ENCODE peak calls at places on chromosomes 5 and 9, in seven cellular contexts. M is Calu3; H is CD4-positive, alpha-beta T cell; P is ovary; N is fibroblast of pulmonary artery; W is fibroblast of lung; T is foreskin fibroblast. C is an unnamed sample.

GRCh38 chr5:93433422-93433821 is 147.6 kb downstream of the NR2F1-AS1 start:
- DNase-seq in H (no peak), N (peak; percentile 96), P (no peak), M (no peak), W (peak; percentile 90), T (peak; percentile 92), C (no peak)

GRCh38 chr9:131587331-131587730 is 42.0 kb downstream of the PRRT1B start:
- DNase-seq in T (no peak), P (peak; percentile 7), M (no peak), H (no peak), N (no peak), W (no peak), C (no peak)

GRCh38 chr5:93303291-93303691 is 277.7 kb downstream of the NR2F1-AS1 start:
- DNase-seq in P (no peak), M (no peak), W (no peak), N (peak; percentile 23), H (no peak), T (no peak), C (no peak)

GRCh38 chr5:149471406-149472183 is 79.6 kb downstream of the CSNK1A1 start:
- DNase-seq in H (no peak), P (no peak), N (peak; percentile 57), M (peak; percentile 40), T (peak; percentile 86), W (peak; percentile 76), C (no peak)

GRCh38 chr5:158033076-158033475 is 174.1 kb upstream of the CLINT1 start:
- DNase-seq in T (no peak), W (no peak), H (no peak), P (no peak), M (no peak), N (no peak), C (no peak)

GRCh38 chr5:72834919-72835318 is 18.5 kb downstream of the TNPO1 start:
- DNase-seq in T (no peak), P (no peak), N (peak; percentile 44), H (no peak), W (no peak), M (no peak), C (no peak)

GRCh38 chr9:137417161-137418021 is 5.6 kb downstream of the EXD3 start:
- DNase-seq in N (no peak), M (no peak), T (peak; percentile 31), P (peak; percentile 34), H (no peak), W (no peak), C (no peak)

GRCh38 chr9:31542384-31543055 is 841.9 kb upstream of the ACO1 start:
- DNase-seq in H (no peak), W (peak; percentile 81), M (peak; percentile 16), T (peak; percentile 82), P (peak; percentile 20), N (peak; percentile 95), C (no peak)

GRCh38 chr9:72951043-72951442 is 1.8 kb downstream of the ALDH1A1 start:
- DNase-seq in N (no peak), M (no peak), H (no peak), P (no peak), T (peak; percentile 31), W (no peak), C (no peak)

GRCh38 chr5:147673276-147673675 is 109.3 kb downstream of the JAKMIP2 start:
- DNase-seq in W (no peak), H (no peak), T (no peak), N (no peak), P (no peak), M (no peak), C (no peak)

GRCh38 chr9:99181621-99182020 is 40.1 kb downstream of the ALG2 start:
- DNase-seq in W (peak; percentile 5), T (no peak), P (no peak), M (no peak), N (peak; percentile 33), H (no peak), C (no peak)

GRCh38 chr9:134181648-134182034 is 17.3 kb upstream of the RNU6ATAC start:
- DNase-seq in P (no peak), W (no peak), T (no peak), H (no peak), N (no peak), M (no peak), C (no peak)

GRCh38 chr5:220008-220407 is 1.9 kb downstream of the SDHA start:
- DNase-seq in W (no peak), H (no peak), T (no peak), N (no peak), M (no peak), P (no peak), C (no peak)

GRCh38 chr5:119411935-119412623 is 40.2 kb upstream of the HSD17B4 start:
- DNase-seq in T (peak; percentile 88), N (peak; percentile 87), M (peak; percentile 63), P (peak; percentile 28), H (peak; percentile 38), W (peak; percentile 88), C (peak; percentile 86)

GRCh38 chr9:27771803-27772545 is 198.7 kb upstream of the C9orf72 start:
- DNase-seq in M (peak; percentile 37), P (no peak), H (no peak), T (no peak), N (peak; percentile 85), W (no peak), C (no peak)

GRCh38 chr5:93126634-93127033 is 454.4 kb downstream of the NR2F1-AS1 start:
- DNase-seq in N (no peak), M (no peak), T (peak; percentile 69), W (peak; percentile 54), P (no peak), H (no peak), C (no peak)

GRCh38 chr5:178083942-178084341 is 29.4 kb upstream of the N4BP3 start:
- DNase-seq in W (no peak), H (no peak), P (no peak), N (no peak), M (no peak), T (peak; percentile 29), C (no peak)

GRCh38 chr5:102807878-102808502 is 52.9 kb downstream of the PAM start:
- DNase-seq in H (no peak), W (peak; percentile 47), M (no peak), N (peak; percentile 16), P (no peak), T (peak; percentile 39), C (no peak)

GRCh38 chr5:82011761-82012160 is 39.9 kb downstream of the ATG10 start:
- DNase-seq in N (peak; percentile 39), T (peak; percentile 58), P (no peak), H (no peak), M (no peak), W (peak; percentile 17), C (no peak)

GRCh38 chr5:66540078-66540477 is 56.1 kb upstream of the MAST4 start:
- DNase-seq in N (no peak), P (no peak), T (no peak), W (no peak), H (no peak), M (no peak), C (no peak)

GRCh38 chr5:75373862-75374261 is 36.8 kb downstream of the HMGCR start:
- DNase-seq in T (no peak), H (no peak), W (no peak), N (no peak), M (no peak), P (no peak), C (no peak)

GRCh38 chr5:42507451-42508092 is 84.3 kb downstream of the GHR start:
- DNase-seq in W (no peak), M (no peak), T (no peak), P (no peak), N (no peak), H (no peak), C (no peak)

GRCh38 chr5:122089096-122089495 is 11.0 kb upstream of the LOX start:
- DNase-seq in W (no peak), M (no peak), T (peak; percentile 19), N (no peak), P (no peak), H (no peak), C (no peak)

GRCh38 chr5:51397996-51398395 is 14.7 kb downstream of the ISL1 start:
- DNase-seq in W (no peak), H (no peak), T (no peak), M (no peak), N (no peak), P (no peak), C (no peak)

GRCh38 chr5:9898319-9898718 is 268.2 kb upstream of the TAS2R1 start:
- DNase-seq in M (peak; percentile 68), N (peak; percentile 72), T (peak; percentile 76), W (peak; percentile 47), H (no peak), P (no peak), C (peak; percentile 64)
- TF ChIP-seq CTCF in M (peak; percentile 60), N (peak; percentile 81), T (peak; percentile 70), W (peak; percentile 33), H (no peak), P (no peak), C (peak; percentile 68)

DNA sequence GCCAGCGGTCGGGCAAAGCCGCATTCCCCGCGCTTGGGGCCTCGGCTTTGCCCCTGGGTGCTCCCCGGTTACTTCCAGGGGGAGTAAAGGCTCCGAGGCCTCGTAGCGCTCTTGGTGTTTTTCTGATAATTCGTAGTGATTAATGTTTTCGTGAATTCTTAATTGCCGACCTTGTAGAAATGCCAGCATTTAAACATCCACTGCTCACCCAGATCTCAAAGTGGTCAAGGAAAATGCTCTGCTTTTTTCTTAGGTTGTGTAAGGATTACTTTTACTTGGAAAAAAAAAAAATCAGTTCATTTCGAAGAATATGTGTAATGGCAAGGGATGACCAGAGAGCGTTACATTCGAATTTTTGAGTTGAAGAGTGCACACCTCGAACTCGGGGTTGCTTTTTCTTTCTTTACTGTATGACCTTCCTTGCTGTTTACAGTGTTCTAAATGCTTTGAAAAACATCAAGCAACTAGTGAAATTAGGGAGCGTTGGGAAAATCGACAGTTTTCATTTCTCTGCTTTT is 731 bp upstream of the TUT7 start:
- DNase-seq in W (peak; percentile 33), N (peak; percentile 32), H (no peak), P (no peak), M (no peak), T (peak; percentile 19), C (no peak)
- TF ChIP-seq CTCF in W (peak; percentile 6), N (no peak), H (no peak), P (no peak), M (no peak), T (no peak), C (peak; percentile 13)

GRCh38 chr9:2662496-2662895 is 40.9 kb downstream of the VLDLR start:
- DNase-seq in M (peak; percentile 4), W (no peak), N (peak; percentile 7), H (no peak), P (no peak), T (peak; percentile 26), C (no peak)
- TF ChIP-seq CTCF in M (no peak), W (no peak), N (no peak), H (no peak), P (no peak), T (no peak), C (peak; percentile 26)

DNA sequence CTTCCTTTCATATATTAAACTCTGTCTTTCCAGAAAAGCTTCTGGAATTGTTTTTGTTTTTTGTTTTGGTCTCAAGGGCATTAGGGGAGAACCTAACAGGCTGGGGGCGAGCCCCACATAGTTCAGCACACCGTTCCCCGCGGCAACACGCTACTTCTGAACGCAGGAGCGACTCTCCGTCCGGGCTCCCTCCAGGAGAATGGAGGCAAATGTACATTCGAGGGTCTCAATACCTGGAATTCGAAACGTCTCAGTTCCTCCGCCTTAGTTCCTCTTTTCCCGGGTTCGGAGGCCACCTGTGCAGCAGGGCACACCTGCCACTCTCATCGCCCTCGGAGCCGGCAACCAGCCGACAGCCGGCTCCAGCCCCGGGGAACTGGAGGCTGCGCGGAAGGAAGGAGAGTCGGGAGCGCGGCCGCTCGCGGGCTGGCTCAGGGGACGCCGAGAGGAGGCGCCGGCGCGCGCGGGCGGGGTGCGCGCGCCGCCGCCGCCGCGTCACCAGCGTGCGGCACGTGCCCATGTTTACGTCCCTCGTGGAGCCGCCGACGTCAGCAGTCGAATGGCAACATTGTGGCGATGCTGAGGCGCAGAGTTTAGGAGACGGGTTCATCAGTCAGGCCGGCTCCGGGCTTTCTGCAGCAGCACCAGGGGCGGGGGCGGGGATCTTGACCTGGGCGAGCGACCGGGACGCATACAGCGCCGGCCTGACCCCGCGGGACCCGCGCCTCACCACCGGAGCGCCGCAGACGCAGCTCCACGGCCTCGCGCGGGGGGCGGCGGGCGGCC is at the start of gene JMY:
- DNase-seq in M (peak; percentile 88), T (peak; percentile 94), H (peak; percentile 88), N (peak; percentile 86), P (peak; percentile 90), W (peak; percentile 91), C (peak; percentile 93)
- TF ChIP-seq CTCF in M (no peak), T (no peak), H (no peak), N (no peak), P (no peak), W (no peak), C (peak; percentile 32)

C was measured in osteocyte.